ENCODE peak calls at places on chromosomes 16 and 17, in four cellular contexts. One of them, this sample, is unnamed.
A peak's percentile ranks its signal among the peaks of the same experiment; 100 is the strongest.

GRCh38 chr17:66549312-66549705 is 246.9 kb downstream of the PRKCA start:
- DNase-seq in heart left ventricle: no peak
- DNase-seq in left lung: no peak
- DNase-seq in fibroblast of mammary gland: peak; percentile 65
- DNase-seq in this sample: no peak

GRCh38 chr17:83178533-83179201 is 99.3 kb downstream of the METRNL start:
- DNase-seq in left lung: peak; percentile 14
- DNase-seq in heart left ventricle: peak; percentile 15
- DNase-seq in fibroblast of mammary gland: no peak
- DNase-seq in this sample: no peak

GRCh38 chr16:87259431-87259830 is 57.8 kb downstream of the C16orf95 start:
- DNase-seq in left lung: no peak
- DNase-seq in heart left ventricle: no peak
- DNase-seq in fibroblast of mammary gland: no peak
- DNase-seq in this sample: peak; percentile 11

GRCh38 chr17:73976676-73977521 is 226.6 kb upstream of the RPL38 start:
- DNase-seq in fibroblast of mammary gland: peak; percentile 50
- DNase-seq in left lung: no peak
- DNase-seq in heart left ventricle: peak; percentile 48
- DNase-seq in this sample: no peak

GRCh38 chr17:15273141-15273793 is 8.1 kb upstream of the PMP22 start:
- DNase-seq in left lung: no peak
- DNase-seq in fibroblast of mammary gland: peak; percentile 98
- DNase-seq in heart left ventricle: no peak
- DNase-seq in this sample: no peak

GRCh38 chr17:77887464-77888241 is 70.8 kb upstream of the TNRC6C start:
- DNase-seq in heart left ventricle: peak; percentile 80
- DNase-seq in left lung: peak; percentile 87
- DNase-seq in fibroblast of mammary gland: peak; percentile 79
- DNase-seq in this sample: peak; percentile 48

GRCh38 chr17:68646626-68647526 is 45.7 kb upstream of the FAM20A start:
- DNase-seq in fibroblast of mammary gland: peak; percentile 55
- DNase-seq in left lung: no peak
- DNase-seq in heart left ventricle: no peak
- DNase-seq in this sample: no peak

GRCh38 chr17:29116652-29117439 is 63.4 kb downstream of the MYO18A start:
- DNase-seq in heart left ventricle: peak; percentile 76
- DNase-seq in fibroblast of mammary gland: peak; percentile 67
- DNase-seq in left lung: peak; percentile 75
- DNase-seq in this sample: no peak

GRCh38 chr16:23141959-23142740 is 7.1 kb downstream of the USP31 start:
- DNase-seq in left lung: no peak
- DNase-seq in fibroblast of mammary gland: no peak
- DNase-seq in heart left ventricle: no peak
- DNase-seq in this sample: no peak

GRCh38 chr17:79279320-79279719 is 204.7 kb downstream of the ENGASE start:
- DNase-seq in fibroblast of mammary gland: no peak
- DNase-seq in heart left ventricle: no peak
- DNase-seq in left lung: no peak
- DNase-seq in this sample: no peak

GRCh38 chr17:17567114-17567513 is 24.4 kb downstream of the PEMT start:
- DNase-seq in left lung: no peak
- DNase-seq in heart left ventricle: peak; percentile 76
- DNase-seq in fibroblast of mammary gland: no peak
- DNase-seq in this sample: no peak

GRCh38 chr16:85293899-85294642 is 181.8 kb upstream of the CIBAR2 start:
- DNase-seq in fibroblast of mammary gland: no peak
- DNase-seq in left lung: no peak
- DNase-seq in heart left ventricle: no peak
- DNase-seq in this sample: no peak

GRCh38 chr17:42323268-42323773 is 35.0 kb downstream of the STAT5A start:
- DNase-seq in fibroblast of mammary gland: no peak
- DNase-seq in heart left ventricle: no peak
- DNase-seq in left lung: no peak
- DNase-seq in this sample: no peak

GRCh38 chr16:80317132-80318098 is 223.4 kb upstream of the DYNLRB2 start:
- DNase-seq in fibroblast of mammary gland: no peak
- DNase-seq in left lung: no peak
- DNase-seq in heart left ventricle: no peak
- DNase-seq in this sample: no peak

GRCh38 chr17:34442387-34443111 is 79.5 kb upstream of the CCL1 start:
- DNase-seq in heart left ventricle: no peak
- DNase-seq in fibroblast of mammary gland: no peak
- DNase-seq in left lung: no peak
- DNase-seq in this sample: no peak

GRCh38 chr17:34445145-34445544 is 82.1 kb upstream of the CCL1 start:
- DNase-seq in fibroblast of mammary gland: no peak
- DNase-seq in left lung: no peak
- DNase-seq in heart left ventricle: no peak
- DNase-seq in this sample: no peak

GRCh38 chr17:34447406-34447805 is 84.4 kb upstream of the CCL1 start:
- DNase-seq in heart left ventricle: no peak
- DNase-seq in left lung: no peak
- DNase-seq in fibroblast of mammary gland: no peak
- DNase-seq in this sample: no peak

GRCh38 chr17:34443832-34444469 is 80.9 kb upstream of the CCL1 start:
- DNase-seq in fibroblast of mammary gland: no peak
- DNase-seq in heart left ventricle: no peak
- DNase-seq in left lung: no peak
- DNase-seq in this sample: no peak
- TF ChIP-seq CTCF in fibroblast of mammary gland: no peak
- TF ChIP-seq CTCF in heart left ventricle: peak; percentile 16
- TF ChIP-seq CTCF in left lung: no peak
- TF ChIP-seq CTCF in this sample: no peak

GRCh38 chr16:30142672-30143346 is 19.8 kb upstream of the MAPK3 start:
- DNase-seq in fibroblast of mammary gland: no peak
- DNase-seq in heart left ventricle: no peak
- DNase-seq in left lung: no peak
- DNase-seq in this sample: no peak
- TF ChIP-seq CTCF in fibroblast of mammary gland: peak; percentile 1
- TF ChIP-seq CTCF in heart left ventricle: no peak
- TF ChIP-seq CTCF in left lung: no peak
- TF ChIP-seq CTCF in this sample: peak; percentile 39

GRCh38 chr17:63232565-63233310 is 213.4 kb downstream of the CYB561 start:
- DNase-seq in fibroblast of mammary gland: no peak
- DNase-seq in left lung: no peak
- DNase-seq in heart left ventricle: no peak
- DNase-seq in this sample: peak; percentile 43
- TF ChIP-seq CTCF in fibroblast of mammary gland: no peak
- TF ChIP-seq CTCF in left lung: no peak
- TF ChIP-seq CTCF in heart left ventricle: no peak
- TF ChIP-seq CTCF in this sample: no peak

GRCh38 chr16:26569793-26570192 is 496.9 kb upstream of the C16orf82 start:
- DNase-seq in fibroblast of mammary gland: no peak
- DNase-seq in heart left ventricle: no peak
- DNase-seq in left lung: no peak
- DNase-seq in this sample: no peak
- TF ChIP-seq CTCF in fibroblast of mammary gland: no peak
- TF ChIP-seq CTCF in heart left ventricle: peak; percentile 25
- TF ChIP-seq CTCF in left lung: no peak
- TF ChIP-seq CTCF in this sample: peak; percentile 42

GRCh38 chr16:69397821-69398521 is 12.2 kb upstream of the TERF2 start:
- DNase-seq in fibroblast of mammary gland: peak; percentile 86
- DNase-seq in left lung: no peak
- DNase-seq in heart left ventricle: peak; percentile 52
- DNase-seq in this sample: no peak

GRCh38 chr16:69393898-69394849 is 8.4 kb upstream of the TERF2 start:
- DNase-seq in heart left ventricle: no peak
- DNase-seq in fibroblast of mammary gland: no peak
- DNase-seq in left lung: no peak
- DNase-seq in this sample: no peak

GRCh38 chr16:69396187-69397061 is 10.6 kb upstream of the TERF2 start:
- DNase-seq in left lung: peak; percentile 63
- DNase-seq in heart left ventricle: peak; percentile 76
- DNase-seq in fibroblast of mammary gland: peak; percentile 97
- DNase-seq in this sample: no peak

GRCh38 chr16:69399361-69399760 is 13.6 kb upstream of the TERF2 start:
- DNase-seq in left lung: no peak
- DNase-seq in fibroblast of mammary gland: peak; percentile 78
- DNase-seq in heart left ventricle: no peak
- DNase-seq in this sample: no peak

DNA sequence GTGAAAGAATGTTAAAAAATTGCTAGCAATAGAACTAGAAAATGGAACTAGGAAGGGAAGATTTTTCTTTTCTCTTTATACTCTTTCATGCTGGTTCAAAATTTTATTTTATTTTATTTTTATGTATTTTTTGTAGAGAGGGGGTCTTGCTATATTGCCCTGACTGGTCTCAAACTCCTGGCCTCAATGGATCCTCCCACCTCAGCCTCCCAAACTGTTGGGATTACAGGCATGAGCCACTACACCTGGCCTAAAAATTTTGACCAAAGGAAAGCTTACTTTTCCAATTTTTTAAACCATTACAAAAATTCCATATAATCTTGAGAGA is 10.0 kb upstream of the TERF2 start:
- DNase-seq in fibroblast of mammary gland: no peak
- DNase-seq in heart left ventricle: no peak
- DNase-seq in left lung: no peak
- DNase-seq in this sample: no peak
- TF ChIP-seq CTCF in fibroblast of mammary gland: no peak
- TF ChIP-seq CTCF in heart left ventricle: peak; percentile 77
- TF ChIP-seq CTCF in left lung: peak; percentile 62
- TF ChIP-seq CTCF in this sample: no peak